ENCODE peak calls at places on chromosomes 16 and 17, in eight cellular contexts. C is esophagus squamous epithelium, V is neuronal stem cell, F is psoas muscle, N is NCI-H460, K is EL, D is LoVo, L is naive B cell. X is an unnamed sample.
A peak's percentile ranks its signal among the peaks of the same experiment; 100 is the strongest.

GRCh38 chr17:61903251-61903650 is 24.5 kb downstream of the INTS2 start:
- DNase-seq in C (no peak), V (no peak), F (no peak), N (no peak), K (no peak), D (no peak), L (no peak), X (no peak)

GRCh38 chr16:14640538-14640937 is 7.8 kb downstream of the BFAR start:
- DNase-seq in C (no peak), V (no peak), F (no peak), N (no peak), K (no peak), D (no peak), L (no peak), X (no peak)

GRCh38 chr17:81348097-81349055 is 46.9 kb upstream of the BAHCC1 start:
- DNase-seq in C (no peak), V (no peak), F (no peak), N (no peak), K (no peak), D (no peak), L (no peak), X (no peak)

GRCh38 chr17:82797061-82797460 is 42.8 kb downstream of the ZNF750 start:
- DNase-seq in C (no peak), V (no peak), F (no peak), N (no peak), K (no peak), D (no peak), L (no peak), X (no peak)

GRCh38 chr17:64632606-64633005 is 29.5 kb downstream of the SMURF2 start:
- DNase-seq in C (no peak), V (no peak), F (no peak), N (no peak), K (no peak), D (no peak), L (no peak), X (no peak)

GRCh38 chr17:55794681-55795080 is 43.8 kb downstream of the PCTP start:
- DNase-seq in C (no peak), V (no peak), F (no peak), N (no peak), K (no peak), D (no peak), L (no peak), X (no peak)

GRCh38 chr16:10494343-10495030 is 85.9 kb downstream of the EMP2 start:
- DNase-seq in C (no peak), V (no peak), F (no peak), N (no peak), K (no peak), D (no peak), L (no peak), X (no peak)

GRCh38 chr17:63847525-63848249 is 5.2 kb upstream of the SMARCD2 start:
- DNase-seq in C (no peak), V (no peak), F (peak; percentile 39), N (no peak), K (no peak), D (no peak), L (no peak), X (no peak)

GRCh38 chr16:86929149-86929871 is 351.0 kb downstream of the FOXL1 start:
- DNase-seq in C (no peak), V (no peak), F (no peak), N (no peak), K (no peak), D (no peak), L (no peak), X (no peak)

GRCh38 chr17:7841309-7841621 is 7.2 kb downstream of the KDM6B start:
- DNase-seq in C (no peak), V (no peak), F (no peak), N (no peak), K (no peak), D (no peak), L (no peak), X (no peak)